ENCODE peak calls at places on chromosomes 2 and 18, in seven cellular contexts. G is sigmoid colon, M is K562, I is stomach, U is GM12892, E is breast epithelium, J is suprapubic skin. T is an unnamed sample.

GRCh38 chr2:237494066-237494465 is 7.0 kb downstream of the MLPH start:
- DNase-seq in M (no peak), E (no peak), J (no peak), G (peak), I (no peak), U (no peak), T (no peak)

GRCh38 chr18:59852548-59852947 is 47.2 kb upstream of the PMAIP1 start:
- DNase-seq in U (no peak), E (no peak), G (no peak), I (no peak), M (no peak), J (no peak), T (no peak)

GRCh38 chr2:100426384-100426720 is 8.9 kb upstream of the CHST10 start:
- DNase-seq in E (no peak), G (no peak), M (no peak), J (no peak), U (no peak), I (no peak), T (no peak)

GRCh38 chr2:231590614-231591013 is 2.0 kb upstream of the TEX44 start:
- DNase-seq in U (no peak), M (no peak), G (no peak), J (no peak), I (peak), E (no peak), T (no peak)

GRCh38 chr2:158385646-158386045 is 70.9 kb downstream of the CCDC148 start:
- DNase-seq in M (no peak), G (no peak), E (no peak), J (no peak), I (no peak), U (no peak), T (no peak)

GRCh38 chr2:219446101-219446504 is 11.5 kb downstream of the SPEG start:
- DNase-seq in E (no peak), U (no peak), J (no peak), I (no peak), G (peak), M (no peak), T (no peak)

GRCh38 chr18:10036479-10036878 is 122.7 kb downstream of the VAPA start:
- DNase-seq in E (no peak), I (peak), G (no peak), U (no peak), J (peak), M (no peak), T (no peak)

GRCh38 chr2:159209341-159210306 is 76.9 kb downstream of the WDSUB1 start:
- DNase-seq in M (no peak), U (no peak), G (no peak), J (no peak), I (peak), E (no peak), T (no peak)

GRCh38 chr18:8803063-8803795 is 97.9 kb downstream of the MTCL1 start:
- DNase-seq in M (no peak), I (no peak), J (no peak), E (no peak), U (no peak), G (no peak), T (no peak)

GRCh38 chr18:48408727-48409590 is at the start of gene ZBTB7C:
- DNase-seq in G (no peak), M (peak), E (no peak), I (peak), U (peak), J (no peak), T (no peak)

GRCh38 chr2:95231723-95232122 is 24.4 kb downstream of the ZNF892 start:
- DNase-seq in U (peak), E (peak), M (peak), I (peak), J (no peak), G (no peak), T (peak)

GRCh38 chr2:70678576-70679143 is 89.3 kb downstream of the ADD2 start:
- DNase-seq in M (no peak), U (no peak), I (no peak), E (no peak), J (peak), G (peak), T (no peak)

GRCh38 chr2:125615438-125615837 is 1040.5 kb upstream of the GYPC start:
- DNase-seq in G (no peak), E (no peak), I (no peak), J (no peak), U (no peak), M (no peak), T (no peak)
- TF ChIP-seq POLR2AphosphoS5 in G (no peak), E (no peak), I (no peak), J (no peak), U (no peak), M (no peak), T (no peak)

DNA sequence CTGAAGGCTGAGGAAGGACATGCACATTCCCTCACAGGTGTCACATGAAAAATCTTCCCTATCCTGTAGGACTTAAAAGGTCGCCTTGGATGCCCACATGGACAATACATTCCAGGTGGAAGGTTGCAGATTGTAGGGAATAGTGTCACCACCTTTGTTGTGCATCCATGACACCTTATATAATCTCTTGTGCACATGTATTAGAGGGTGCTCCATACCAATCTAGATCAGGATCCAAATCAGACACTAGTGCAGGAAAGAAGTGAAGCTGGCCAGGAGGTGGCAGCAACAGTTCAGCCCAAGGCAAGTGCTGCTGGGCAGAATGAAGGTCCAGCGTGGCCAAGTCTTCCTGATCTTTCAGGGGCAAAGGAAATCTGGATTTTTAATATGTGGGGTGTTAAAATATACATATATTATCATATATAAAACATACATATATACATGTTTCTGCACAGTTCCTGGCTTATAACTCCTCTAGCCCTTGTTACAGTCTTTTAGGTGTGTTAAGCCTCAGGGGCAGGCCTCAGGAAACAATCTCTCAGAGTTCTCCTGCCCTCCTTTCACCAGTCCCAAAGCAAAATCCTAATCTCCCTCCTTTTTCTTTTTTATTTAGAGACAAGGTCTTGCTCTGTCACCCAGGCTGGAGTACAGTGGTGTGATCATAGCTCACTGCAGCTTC is 16.6 kb downstream of the NIF3L1 start:
- DNase-seq in J (no peak), E (no peak), U (peak), G (no peak), M (peak), I (peak), T (no peak)
- TF ChIP-seq POLR2A in J (no peak), E (no peak), U (no peak), G (no peak), M (no peak), I (no peak), T (no peak)

DNA sequence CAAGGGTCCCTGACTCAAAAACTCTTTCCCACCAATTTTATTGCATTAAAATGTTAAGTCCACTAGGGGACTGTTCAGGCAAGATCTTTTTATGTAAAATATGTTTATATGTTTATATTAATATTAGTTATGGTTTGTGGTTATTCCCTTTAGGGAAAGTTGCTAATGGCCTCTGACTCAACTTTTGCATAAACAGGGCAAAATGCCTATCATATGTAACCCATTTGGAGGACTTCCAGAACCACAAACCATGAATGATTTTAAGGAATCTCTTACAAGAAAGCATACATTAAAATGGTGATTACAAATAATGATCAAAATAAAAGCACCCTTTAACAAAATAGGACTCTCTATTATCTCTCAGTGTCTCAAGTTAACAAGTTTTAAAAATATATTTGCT is 1484.6 kb upstream of the ZEB2 start:
- DNase-seq in M (no peak), G (no peak), J (no peak), E (no peak), U (no peak), I (no peak), T (no peak)
- TF ChIP-seq POLR2AphosphoS5 in M (no peak), G (no peak), J (no peak), E (no peak), U (no peak), I (no peak), T (no peak)

GRCh38 chr18:31015715-31016459 is 26.7 kb downstream of the DSC3 start:
- DNase-seq in U (no peak), J (no peak), I (no peak), G (no peak), E (no peak), M (no peak), T (no peak)
- TF ChIP-seq POLR2A in U (no peak), J (no peak), I (no peak), G (no peak), E (no peak), M (no peak), T (no peak)

GRCh38 chr2:215772634-215773563 is 240.5 kb downstream of the MREG start:
- DNase-seq in I (no peak), U (no peak), E (no peak), M (no peak), J (no peak), G (no peak), T (no peak)
- TF ChIP-seq POLR2AphosphoS5 in I (no peak), U (no peak), E (no peak), M (no peak), J (no peak), G (peak), T (no peak)

GRCh38 chr2:127217470-127218325 is 2.4 kb downstream of the CYP27C1 start:
- DNase-seq in E (no peak), I (no peak), G (no peak), M (no peak), U (no peak), J (no peak), T (no peak)
- TF ChIP-seq POLR2A in E (no peak), I (no peak), G (no peak), M (no peak), U (no peak), J (no peak), T (no peak)

DNA sequence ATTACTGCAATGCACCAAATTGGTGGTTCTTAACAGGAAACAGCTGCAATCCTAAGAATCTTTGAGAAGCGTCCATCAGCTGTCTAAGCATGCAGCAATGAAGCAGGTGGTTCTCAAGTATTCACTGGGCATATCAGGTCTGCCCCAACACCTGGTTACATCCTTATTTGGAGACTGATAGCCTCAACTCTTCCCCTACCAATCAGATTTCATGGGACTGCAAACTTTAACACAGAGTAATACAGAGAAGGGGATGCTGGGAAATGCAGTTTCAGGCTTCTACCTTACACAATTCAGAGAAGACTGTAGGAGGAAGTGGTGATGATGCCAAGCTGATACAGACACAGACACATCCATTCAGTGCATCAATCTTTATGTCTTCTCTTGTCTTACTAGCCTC is 240.5 kb downstream of the BCL2 start:
- DNase-seq in G (no peak), E (no peak), U (no peak), J (no peak), M (no peak), I (no peak), T (no peak)
- TF ChIP-seq POLR2AphosphoS5 in G (no peak), E (no peak), U (no peak), J (no peak), M (no peak), I (no peak), T (no peak)

GRCh38 chr2:22143840-22144239 is 1020.1 kb downstream of the TDRD15 start:
- DNase-seq in M (no peak), G (no peak), I (no peak), U (no peak), E (no peak), J (no peak), T (no peak)
- TF ChIP-seq POLR2A in M (no peak), G (no peak), I (no peak), U (no peak), E (no peak), J (no peak), T (no peak)